ENCODE peak calls at places on chromosomes 11 and 22, in five cellular contexts. L is coronary artery, Q is body of pancreas, N is lung, W is dorsolateral prefrontal cortex. F is an unnamed sample.

GRCh38 chr11:17010851-17011420 is 3.3 kb downstream of the PLEKHA7 start:
- DNase-seq in W (no peak), L (no peak), Q (no peak), N (no peak), F (no peak)

GRCh38 chr11:128190312-128190711 is 397.0 kb downstream of the ETS1 start:
- DNase-seq in W (no peak), Q (no peak), L (no peak), N (no peak), F (no peak)

GRCh38 chr11:119166368-119167076 is 2.0 kb upstream of the NLRX1 start:
- DNase-seq in Q (no peak), N (no peak), W (no peak), L (no peak), F (peak)

GRCh38 chr11:10497371-10498021 is 42.4 kb downstream of the AMPD3 start:
- DNase-seq in N (peak), W (no peak), Q (no peak), L (peak), F (no peak)

GRCh38 chr11:33916736-33917135 is 24.9 kb upstream of the LMO2 start:
- DNase-seq in N (no peak), W (no peak), L (no peak), Q (no peak), F (no peak)

GRCh38 chr11:6889835-6890234 is 2.5 kb downstream of the OR2D2 start:
- DNase-seq in L (no peak), Q (no peak), W (no peak), N (no peak), F (no peak)

GRCh38 chr11:10233581-10233980 is 60.4 kb downstream of the SBF2 start:
- DNase-seq in L (no peak), W (no peak), N (no peak), Q (no peak), F (peak)

GRCh38 chr11:75635009-75635909 is 33.6 kb downstream of the MAP6 start:
- DNase-seq in Q (peak), W (no peak), L (no peak), N (no peak), F (peak)

GRCh38 chr11:38089728-38090127 is 1491.7 kb upstream of the RAG2 start:
- DNase-seq in W (no peak), N (no peak), L (no peak), Q (no peak), F (peak)

GRCh38 chr11:8739309-8739793 is 56.8 kb downstream of the RPL27A start:
- DNase-seq in W (no peak), Q (peak), N (no peak), L (peak), F (no peak)

GRCh38 chr11:48006301-48006992 is 26.1 kb downstream of the PTPRJ start:
- DNase-seq in W (no peak), L (no peak), N (no peak), Q (no peak), F (peak)

GRCh38 chr11:44681698-44682097 is 45.1 kb upstream of the TSPAN18 start:
- DNase-seq in N (no peak), L (no peak), W (no peak), Q (no peak), F (peak)

GRCh38 chr11:44632466-44633123 is 67.1 kb downstream of the CD82 start:
- DNase-seq in W (peak), N (peak), Q (peak), L (peak), F (peak)

GRCh38 chr22:32619614-32620426 is 145.2 kb downstream of the FBXO7 start:
- DNase-seq in N (peak), L (no peak), W (no peak), Q (peak), F (peak)

GRCh38 chr11:75652936-75653335 is 15.9 kb downstream of the MAP6 start:
- DNase-seq in Q (no peak), W (no peak), L (no peak), N (no peak), F (no peak)

GRCh38 chr11:115304774-115305472 is 199.3 kb downstream of the CADM1 start:
- DNase-seq in N (no peak), W (no peak), Q (no peak), L (no peak), F (no peak)

GRCh38 chr22:43698403-43698802 is 113.7 kb downstream of the EFCAB6 start:
- DNase-seq in Q (no peak), N (no peak), W (no peak), L (no peak), F (no peak)

GRCh38 chr11:122617297-122617696 is 38.2 kb upstream of the UBASH3B start:
- DNase-seq in Q (no peak), L (no peak), N (no peak), W (no peak), F (no peak)

GRCh38 chr11:10844816-10845215 is 13.0 kb downstream of the ZBED5 start:
- DNase-seq in N (no peak), W (no peak), L (no peak), Q (no peak), F (no peak)

GRCh38 chr11:78039919-78040671 is 17.0 kb upstream of the KCTD14 start:
- DNase-seq in W (peak), L (no peak), N (peak), Q (peak), F (peak)

GRCh38 chr11:2525941-2526807 is 81.4 kb downstream of the KCNQ1 start:
- DNase-seq in Q (peak), W (peak), L (peak), N (no peak), F (no peak)

GRCh38 chr11:96001037-96001436 is 77.1 kb upstream of the MTMR2 start:
- DNase-seq in W (peak), N (peak), Q (peak), L (peak), F (peak)

GRCh38 chr11:78835646-78836045 is 261.0 kb upstream of the NARS2 start:
- DNase-seq in Q (no peak), L (no peak), W (no peak), N (no peak), F (no peak)

GRCh38 chr11:35288817-35289541 is 130.4 kb downstream of the SLC1A2 start:
- DNase-seq in Q (no peak), N (no peak), W (no peak), L (no peak), F (peak)

GRCh38 chr22:29704528-29705285 is 15.1 kb upstream of the CABP7 start:
- DNase-seq in N (no peak), Q (peak), W (peak), L (no peak), F (peak)

DNA sequence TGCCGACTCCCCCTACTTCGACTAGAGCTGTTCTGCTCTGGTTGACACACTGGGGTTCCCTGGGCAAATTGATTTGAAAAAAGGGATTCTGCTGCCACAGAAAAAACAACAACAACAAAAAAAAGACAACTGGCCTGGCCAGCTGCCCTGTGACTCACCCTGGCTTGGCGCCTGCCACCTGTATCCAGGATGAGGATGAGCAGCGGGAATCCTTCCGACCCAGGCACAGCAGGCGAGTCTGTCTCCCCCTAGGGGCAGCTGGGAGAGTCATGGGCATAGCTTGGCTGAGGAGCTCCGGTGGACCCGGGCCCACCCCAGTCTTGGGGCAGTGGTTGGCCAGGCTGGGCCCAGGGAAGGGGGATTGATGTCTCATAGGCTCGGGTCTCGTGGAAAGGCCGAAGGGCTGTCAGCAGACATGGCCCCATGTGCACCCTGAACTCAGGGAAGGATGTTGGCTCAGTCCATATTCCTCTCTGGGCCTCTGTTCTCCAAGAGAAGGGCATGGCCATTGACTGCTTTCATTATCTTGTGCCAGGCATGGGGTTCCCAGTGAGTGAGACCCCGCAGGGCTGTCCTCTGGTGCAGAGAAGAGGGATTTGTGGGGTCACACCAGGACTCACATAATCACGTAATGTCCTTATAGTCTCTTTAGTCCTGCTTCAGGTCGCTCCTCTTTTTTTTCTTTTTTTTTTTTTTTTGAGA is 10.4 kb upstream of the SUN2 start:
- DNase-seq in L (no peak), Q (peak), W (peak), N (no peak), F (peak)
- TF ChIP-seq CTCF in L (peak), Q (peak), W (peak), N (peak), F (peak)

DNA sequence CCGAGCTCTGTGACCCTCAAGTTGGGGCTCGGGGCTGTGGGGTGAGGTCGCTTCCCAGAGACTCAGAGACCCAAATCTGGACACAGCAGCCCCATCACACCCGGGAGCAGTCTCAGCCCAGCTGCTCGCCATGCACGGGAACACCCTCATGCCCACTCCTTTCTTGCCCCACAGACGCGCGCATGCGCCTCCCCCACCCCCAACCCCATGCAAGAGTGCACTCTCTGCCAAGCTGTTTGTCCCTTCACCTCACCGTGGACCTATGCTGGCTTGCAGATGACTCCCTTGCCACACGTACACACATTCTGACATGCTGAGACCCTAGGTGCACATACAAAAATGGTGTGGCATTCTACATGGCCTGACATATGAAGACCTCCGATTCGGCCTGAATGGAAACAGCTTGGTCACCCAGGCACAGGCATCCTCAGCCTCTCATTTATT is 500 bp upstream of the CD248 start:
- DNase-seq in N (no peak), W (no peak), Q (no peak), L (no peak), F (peak)
- H3K4me3 ChIP-seq in N (no peak), W (no peak), Q (no peak), L (peak), F (peak)

GRCh38 chr22:23764931-23765881 is 2.4 kb downstream of the C22orf15 start:
- DNase-seq in W (no peak), L (no peak), Q (no peak), N (no peak), F (no peak)

GRCh38 chr22:23772315-23773246 is at the start of gene MMP11:
- DNase-seq in N (no peak), W (no peak), L (no peak), Q (peak), F (no peak)

GRCh38 chr22:23769321-23769965 is 1.7 kb upstream of the CHCHD10 start:
- DNase-seq in N (no peak), Q (no peak), L (no peak), W (no peak), F (no peak)

GRCh38 chr22:23767303-23767672 is 484 bp downstream of the CHCHD10 start:
- DNase-seq in W (no peak), N (no peak), Q (no peak), L (no peak), F (no peak)

DNA sequence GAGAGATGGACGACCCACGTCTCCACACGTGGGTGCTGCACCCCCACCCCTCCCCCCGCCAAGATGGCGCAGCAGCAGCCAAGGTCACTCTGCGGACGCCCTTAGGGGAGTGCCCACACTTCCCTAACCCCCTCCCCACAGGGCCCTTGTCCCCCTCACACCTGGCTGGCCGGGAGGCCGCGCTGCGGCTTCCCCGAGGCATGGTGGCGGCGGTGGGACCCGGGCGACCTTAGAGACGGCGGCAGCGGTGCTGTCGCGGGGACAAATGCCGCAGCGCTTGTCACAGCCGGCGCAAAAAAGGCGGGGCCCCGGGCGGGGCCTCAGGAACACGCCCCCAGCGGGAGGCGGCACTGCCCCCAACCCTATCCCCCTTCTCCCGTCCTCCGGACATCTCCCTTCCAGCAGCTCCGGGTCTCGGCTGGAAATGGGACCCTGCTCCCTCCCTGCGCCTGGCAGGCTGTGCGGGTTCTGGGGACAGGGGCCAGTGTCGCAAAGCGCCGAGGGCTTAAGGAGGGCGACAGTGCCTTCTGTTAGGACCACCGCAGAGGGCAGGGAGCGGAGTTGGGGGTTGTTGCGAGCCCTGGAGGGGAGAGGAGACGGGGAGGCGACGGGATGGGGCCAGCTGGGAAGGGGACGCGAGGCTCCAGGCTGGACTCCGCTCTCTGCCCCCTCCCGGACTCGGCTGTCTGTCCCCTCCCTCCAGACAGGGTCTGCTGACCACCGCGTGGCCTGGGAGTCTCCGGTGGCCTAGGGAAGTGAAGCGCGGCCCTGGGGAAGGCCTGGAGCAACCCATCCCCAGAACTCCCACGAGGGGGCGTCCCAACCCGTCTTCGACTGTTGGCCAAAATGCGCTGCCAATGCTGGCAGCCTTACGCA is at the start of gene CHCHD10:
- DNase-seq in N (peak), Q (peak), W (peak), L (peak), F (peak)
- TF ChIP-seq CTCF in N (peak), Q (peak), W (peak), L (peak), F (peak)

GRCh38 chr22:23763579-23764331 is 965 bp downstream of the C22orf15 start:
- DNase-seq in W (no peak), L (peak), N (no peak), Q (no peak), F (no peak)
- H3K4me3 ChIP-seq in W (no peak), L (peak), N (no peak), Q (no peak), F (peak)

GRCh38 chr22:37744589-37744988 is 47.7 kb downstream of the TRIOBP start:
- DNase-seq in W (no peak), N (no peak), Q (no peak), L (no peak), F (no peak)
- TF ChIP-seq CTCF in W (no peak), N (no peak), Q (no peak), L (no peak), F (no peak)

GRCh38 chr22:46286941-46287872 is 9.5 kb upstream of the GTSE1 start:
- DNase-seq in L (no peak), W (no peak), Q (peak), N (no peak), F (no peak)
- H3K4me3 ChIP-seq in L (no peak), W (no peak), Q (no peak), N (peak), F (no peak)

DNA sequence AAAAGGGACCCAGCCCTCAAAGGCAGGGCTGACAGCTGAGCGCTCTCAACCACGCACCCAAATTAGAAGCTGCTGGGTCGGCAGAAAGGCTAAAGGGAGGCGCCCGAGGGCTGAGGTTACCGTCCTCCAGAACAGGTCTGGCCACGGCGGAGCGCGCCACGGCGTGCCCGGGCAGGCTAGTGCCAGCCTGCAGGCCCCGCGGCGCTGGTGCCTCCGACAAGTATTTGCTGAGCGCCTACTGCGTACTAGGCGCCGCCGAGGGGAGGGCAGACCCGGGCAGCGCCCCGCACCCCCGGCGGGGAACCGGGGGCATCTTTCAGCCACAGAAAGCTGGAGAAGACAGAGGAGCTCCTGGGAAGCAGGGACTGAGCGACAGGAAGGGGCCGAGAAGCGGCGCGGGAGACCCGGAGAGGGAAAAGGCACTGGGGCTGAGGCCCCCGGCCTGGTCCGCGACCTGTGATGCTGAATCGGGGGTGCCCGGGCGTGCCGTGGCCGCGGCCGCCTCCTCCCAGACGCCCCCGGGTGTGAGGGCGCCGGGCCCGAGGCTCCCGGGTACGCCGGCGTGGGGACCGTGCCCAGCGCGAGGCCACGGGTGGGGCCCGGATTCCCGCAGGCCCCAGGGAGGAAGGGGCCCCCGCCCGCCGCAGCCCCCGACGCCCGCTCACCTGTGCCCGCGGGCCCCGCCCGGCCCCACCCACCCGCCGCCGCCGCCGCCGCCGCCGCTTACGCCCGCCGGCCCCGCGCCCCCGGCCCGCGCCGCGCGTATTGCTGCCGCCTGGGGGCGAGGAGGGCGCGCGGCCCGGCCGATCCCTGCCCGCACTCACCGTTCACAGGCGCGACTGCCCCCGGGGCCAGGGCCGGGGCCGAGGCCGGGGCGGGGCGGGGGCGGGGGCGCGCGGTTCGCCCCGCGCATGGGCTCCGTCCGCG is 521 bp downstream of the HRAS start:
- DNase-seq in Q (peak), L (no peak), N (no peak), W (no peak), F (no peak)
- TF ChIP-seq CTCF in Q (no peak), L (no peak), N (no peak), W (no peak), F (no peak)

GRCh38 chr11:58647141-58647699 is 24.8 kb downstream of the CNTF start:
- DNase-seq in W (no peak), L (no peak), Q (no peak), N (no peak), F (no peak)
- H3K4me3 ChIP-seq in W (no peak), L (no peak), Q (no peak), N (no peak), F (no peak)

DNA sequence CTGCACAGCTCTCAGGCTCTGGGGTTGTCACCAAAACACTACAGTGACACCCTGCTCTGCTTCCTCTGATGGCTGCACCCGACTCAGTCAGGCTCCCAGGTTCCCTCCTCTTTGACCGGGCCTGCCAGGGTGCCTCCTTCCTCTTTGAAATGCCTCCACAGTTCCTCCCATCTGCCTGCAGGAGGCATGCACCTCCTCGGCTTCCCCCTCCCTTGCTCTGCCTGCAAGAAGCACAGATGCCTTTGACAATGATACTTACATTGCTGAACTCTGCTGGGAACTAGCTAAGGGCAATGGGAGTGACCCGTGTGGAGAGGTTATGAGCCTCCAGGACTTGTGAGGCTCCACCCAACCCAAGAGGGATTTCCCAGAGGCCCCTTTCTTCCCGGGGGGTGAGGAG is 674.1 kb downstream of the OPCML start:
- DNase-seq in L (no peak), Q (peak), W (no peak), N (no peak), F (peak)
- TF ChIP-seq CTCF in L (no peak), Q (no peak), W (no peak), N (no peak), F (peak)

GRCh38 chr11:43547411-43547718 is 133.2 kb upstream of the HSD17B12 start:
- DNase-seq in Q (peak), L (no peak), W (no peak), N (no peak), F (no peak)
- H3K4me3 ChIP-seq in Q (no peak), L (peak), W (no peak), N (no peak), F (peak)

F was measured in choroid plexus epithelial cell.